ENCODE peak calls at places on chromosome 20, in six cellular contexts. M is brain microvascular endothelial cell; E is dermis microvascular lymphatic vessel endothelial cell; Y is CD4-positive, CD25-positive, alpha-beta regulatory T cell; U is fibroblast of pulmonary artery; Z is skeletal muscle cell. S is an unnamed sample.

GRCh38 chr20:38723069-38723981 is 961 bp upstream of the SLC32A1 start:
- DNase-seq in M (no peak), E (no peak), Y (no peak), U (peak), Z (no peak), S (no peak)

GRCh38 chr20:6178537-6178936 is 55.7 kb upstream of the FERMT1 start:
- DNase-seq in M (peak), E (peak), Y (no peak), U (peak), Z (no peak), S (no peak)

GRCh38 chr20:10784337-10785183 is 110.8 kb upstream of the JAG1 start:
- DNase-seq in M (no peak), E (peak), Y (no peak), U (no peak), Z (no peak), S (no peak)

GRCh38 chr20:11229772-11230171 is 556.0 kb upstream of the JAG1 start:
- DNase-seq in M (peak), E (peak), Y (no peak), U (peak), Z (peak), S (no peak)

GRCh38 chr20:62020935-62021701 is 44.6 kb downstream of the TAF4 start:
- DNase-seq in M (peak), E (no peak), Y (no peak), U (peak), Z (peak), S (no peak)

GRCh38 chr20:5078399-5078958 is 41.3 kb downstream of the PCNA start:
- DNase-seq in M (peak), E (peak), Y (peak), U (peak), Z (no peak), S (peak)

GRCh38 chr20:58077282-58077681 is 151.2 kb downstream of the ANKRD60 start:
- DNase-seq in M (no peak), E (no peak), Y (no peak), U (no peak), Z (no peak), S (no peak)

GRCh38 chr20:13865825-13866351 is 81.1 kb downstream of the NDUFAF5 start:
- DNase-seq in M (no peak), E (no peak), Y (no peak), U (no peak), Z (peak), S (no peak)

GRCh38 chr20:59002874-59003399 is 4.1 kb downstream of the CTSZ start:
- DNase-seq in M (no peak), E (no peak), Y (no peak), U (no peak), Z (no peak), S (no peak)

GRCh38 chr20:59412896-59413295 is 112.5 kb downstream of the EDN3 start:
- DNase-seq in M (no peak), E (no peak), Y (no peak), U (no peak), Z (no peak), S (no peak)

GRCh38 chr20:32968833-32969241 is 35.4 kb downstream of the SUN5 start:
- DNase-seq in M (no peak), E (no peak), Y (no peak), U (no peak), Z (no peak), S (no peak)

GRCh38 chr20:8646026-8646425 is 422.9 kb upstream of the PLCB4 start:
- DNase-seq in M (no peak), E (peak), Y (no peak), U (peak), Z (peak), S (no peak)

GRCh38 chr20:15703171-15703911 is 869.9 kb downstream of the KIF16B start:
- DNase-seq in M (peak), E (peak), Y (no peak), U (peak), Z (peak), S (no peak)